ENCODE peak calls at places on chromosomes 5 and 9, in five cellular contexts. A is NCI-H2081; F is mucosa of gallbladder; E is stimulated activated CD4-positive, alpha-beta T cell treated with anti-CD3 and anti-CD28 coated beads, Interleukin-4, amount 100 ng/mL, for 24 hours; U is M059J. V is an unnamed sample.

GRCh38 chr5:125559296-125559695 is 812.9 kb upstream of the ZNF608 start:
- DNase-seq in A (no peak), F (peak), E (no peak), U (peak), V (no peak)

GRCh38 chr5:67361932-67362729 is 165.5 kb upstream of the CD180 start:
- DNase-seq in A (no peak), F (no peak), E (no peak), U (peak), V (no peak)

GRCh38 chr9:83501552-83501951 is 36.6 kb downstream of the FRMD3 start:
- DNase-seq in A (no peak), F (no peak), E (no peak), U (peak), V (no peak)

GRCh38 chr5:180723936-180724335 is 15.9 kb downstream of the OR2Y1 start:
- DNase-seq in A (no peak), F (no peak), E (no peak), U (no peak), V (no peak)

GRCh38 chr9:1233568-1233967 is 183.4 kb downstream of the DMRT2 start:
- DNase-seq in A (no peak), F (no peak), E (no peak), U (no peak), V (no peak)

GRCh38 chr9:96554326-96554725 is 65.3 kb downstream of the CDC14B start:
- DNase-seq in A (no peak), F (no peak), E (no peak), U (peak), V (no peak)

GRCh38 chr5:95519151-95519550 is 35.6 kb downstream of the SKIC3 start:
- DNase-seq in A (no peak), F (no peak), E (no peak), U (no peak), V (no peak)

GRCh38 chr9:108322326-108323098 is 533.3 kb downstream of the ACTL7B start:
- DNase-seq in A (no peak), F (no peak), E (no peak), U (no peak), V (peak)

GRCh38 chr9:113131689-113132151 is 19.1 kb upstream of the SLC31A2 start:
- DNase-seq in A (no peak), F (no peak), E (no peak), U (peak), V (no peak)

GRCh38 chr5:109692852-109693251 is 3.1 kb downstream of the MAN2A1 start:
- DNase-seq in A (no peak), F (no peak), E (no peak), U (no peak), V (no peak)

GRCh38 chr5:124702442-124703024 is 43.9 kb downstream of the ZNF608 start:
- DNase-seq in A (no peak), F (no peak), E (no peak), U (no peak), V (no peak)

GRCh38 chr9:32841314-32841713 is 58.0 kb downstream of the TMEM215 start:
- DNase-seq in A (no peak), F (no peak), E (no peak), U (no peak), V (no peak)

GRCh38 chr9:14403112-14403511 is 89.2 kb upstream of the NFIB start:
- DNase-seq in A (peak), F (no peak), E (no peak), U (no peak), V (no peak)

GRCh38 chr5:57277085-57277484 is 103.2 kb downstream of the GPBP1 start:
- DNase-seq in A (no peak), F (no peak), E (no peak), U (peak), V (no peak)

GRCh38 chr9:131595771-131596743 is 50.7 kb downstream of the PRRT1B start:
- DNase-seq in A (no peak), F (no peak), E (no peak), U (no peak), V (no peak)

V was measured in NCI-H1105.